ENCODE peak calls at places on chromosomes 3 and 15, in nine cellular contexts. One of them, this sample, is unnamed.

GRCh38 chr3:102510663-102511062 is 75.8 kb downstream of the ZPLD1 start:
- DNase-seq in Panc1: peak; percentile 47
- DNase-seq in caudate nucleus: no peak
- DNase-seq in non-pigmented ciliary epithelial cell: no peak
- DNase-seq in iris pigment epithelial cell: peak; percentile 21
- DNase-seq in adipocyte: peak; percentile 25
- DNase-seq in GM13977: no peak
- DNase-seq in fibroblast of pulmonary artery: no peak
- DNase-seq in tibial nerve: no peak
- DNase-seq in this sample: no peak

GRCh38 chr15:88615303-88616107 is 5.6 kb upstream of the AEN start:
- DNase-seq in Panc1: no peak
- DNase-seq in caudate nucleus: no peak
- DNase-seq in non-pigmented ciliary epithelial cell: no peak
- DNase-seq in iris pigment epithelial cell: no peak
- DNase-seq in adipocyte: no peak
- DNase-seq in GM13977: peak; percentile 73
- DNase-seq in fibroblast of pulmonary artery: no peak
- DNase-seq in tibial nerve: no peak
- DNase-seq in this sample: no peak

GRCh38 chr3:64152100-64152499 is 73.2 kb downstream of the PRICKLE2 start:
- DNase-seq in Panc1: no peak
- DNase-seq in caudate nucleus: no peak
- DNase-seq in non-pigmented ciliary epithelial cell: no peak
- DNase-seq in iris pigment epithelial cell: peak; percentile 95
- DNase-seq in adipocyte: peak; percentile 45
- DNase-seq in GM13977: no peak
- DNase-seq in fibroblast of pulmonary artery: peak; percentile 91
- DNase-seq in tibial nerve: no peak
- DNase-seq in this sample: peak; percentile 49

GRCh38 chr3:193228206-193228605 is 12.8 kb upstream of the PLAAT1 start:
- DNase-seq in Panc1: no peak
- DNase-seq in caudate nucleus: no peak
- DNase-seq in non-pigmented ciliary epithelial cell: no peak
- DNase-seq in iris pigment epithelial cell: no peak
- DNase-seq in adipocyte: no peak
- DNase-seq in GM13977: no peak
- DNase-seq in fibroblast of pulmonary artery: no peak
- DNase-seq in tibial nerve: no peak
- DNase-seq in this sample: no peak

GRCh38 chr3:122576174-122576940 is 1.1 kb upstream of the PARP15 start:
- DNase-seq in Panc1: no peak
- DNase-seq in caudate nucleus: no peak
- DNase-seq in non-pigmented ciliary epithelial cell: no peak
- DNase-seq in iris pigment epithelial cell: no peak
- DNase-seq in adipocyte: no peak
- DNase-seq in GM13977: peak; percentile 82
- DNase-seq in fibroblast of pulmonary artery: no peak
- DNase-seq in tibial nerve: no peak
- DNase-seq in this sample: no peak

GRCh38 chr15:66763186-66764066 is 61.4 kb downstream of the SMAD6 start:
- DNase-seq in Panc1: no peak
- DNase-seq in caudate nucleus: peak; percentile 40
- DNase-seq in non-pigmented ciliary epithelial cell: no peak
- DNase-seq in iris pigment epithelial cell: no peak
- DNase-seq in adipocyte: no peak
- DNase-seq in GM13977: no peak
- DNase-seq in fibroblast of pulmonary artery: peak; percentile 75
- DNase-seq in tibial nerve: peak; percentile 44
- DNase-seq in this sample: no peak

GRCh38 chr3:9147215-9147895 is 102.1 kb downstream of the SRGAP3 start:
- DNase-seq in Panc1: no peak
- DNase-seq in caudate nucleus: no peak
- DNase-seq in non-pigmented ciliary epithelial cell: no peak
- DNase-seq in iris pigment epithelial cell: no peak
- DNase-seq in adipocyte: no peak
- DNase-seq in GM13977: no peak
- DNase-seq in fibroblast of pulmonary artery: no peak
- DNase-seq in tibial nerve: no peak
- DNase-seq in this sample: no peak

GRCh38 chr3:52554026-52554755 is 17.8 kb downstream of the UQCC5 start:
- DNase-seq in Panc1: no peak
- DNase-seq in caudate nucleus: no peak
- DNase-seq in non-pigmented ciliary epithelial cell: no peak
- DNase-seq in iris pigment epithelial cell: no peak
- DNase-seq in adipocyte: no peak
- DNase-seq in GM13977: no peak
- DNase-seq in fibroblast of pulmonary artery: no peak
- DNase-seq in tibial nerve: no peak
- DNase-seq in this sample: no peak

GRCh38 chr3:71148455-71149060 is 435.0 kb downstream of the FOXP1 start:
- DNase-seq in Panc1: no peak
- DNase-seq in caudate nucleus: no peak
- DNase-seq in non-pigmented ciliary epithelial cell: no peak
- DNase-seq in iris pigment epithelial cell: no peak
- DNase-seq in adipocyte: no peak
- DNase-seq in GM13977: no peak
- DNase-seq in fibroblast of pulmonary artery: no peak
- DNase-seq in tibial nerve: no peak
- DNase-seq in this sample: no peak

GRCh38 chr3:99579246-99579645 is 59.1 kb upstream of the COL8A1 start:
- DNase-seq in Panc1: no peak
- DNase-seq in caudate nucleus: no peak
- DNase-seq in non-pigmented ciliary epithelial cell: no peak
- DNase-seq in iris pigment epithelial cell: peak; percentile 91
- DNase-seq in adipocyte: peak; percentile 46
- DNase-seq in GM13977: no peak
- DNase-seq in fibroblast of pulmonary artery: peak; percentile 64
- DNase-seq in tibial nerve: no peak
- DNase-seq in this sample: peak; percentile 71

GRCh38 chr3:107824822-107825371 is 265.9 kb downstream of the CD47 start:
- DNase-seq in Panc1: no peak
- DNase-seq in caudate nucleus: no peak
- DNase-seq in non-pigmented ciliary epithelial cell: no peak
- DNase-seq in iris pigment epithelial cell: no peak
- DNase-seq in adipocyte: no peak
- DNase-seq in GM13977: no peak
- DNase-seq in fibroblast of pulmonary artery: no peak
- DNase-seq in tibial nerve: no peak
- DNase-seq in this sample: no peak

This sample was measured in AG08396.